ENCODE peak calls at places on chromosomes 12 and 14, in eight cellular contexts. V is amniotic epithelial cell, U is epithelial cell of prostate, L is HCT116, Z is lower leg skin, X is AG08396, R is activated T-cell treated with anti-CD3 and anti-CD28 coated beads for 1 hour, M is GM04504. D is an unnamed sample.

GRCh38 chr12:70258605-70259403 is 15.6 kb downstream of the CNOT2 start:
- DNase-seq in V (no peak), U (no peak), L (no peak), Z (no peak), X (no peak), R (no peak), M (no peak), D (no peak)

GRCh38 chr12:93192878-93193277 is 184.8 kb upstream of the NUDT4 start:
- DNase-seq in V (no peak), U (no peak), L (no peak), Z (no peak), X (no peak), R (no peak), M (no peak), D (no peak)

GRCh38 chr14:63759454-63759853 is 31.6 kb upstream of the SGPP1 start:
- DNase-seq in V (no peak), U (no peak), L (no peak), Z (no peak), X (peak), R (no peak), M (peak), D (peak)

GRCh38 chr14:24880689-24881088 is 169.3 kb downstream of the STXBP6 start:
- DNase-seq in V (peak), U (no peak), L (no peak), Z (no peak), X (no peak), R (no peak), M (no peak), D (peak)

GRCh38 chr12:32312049-32312670 is 87.2 kb upstream of the FGD4 start:
- DNase-seq in V (peak), U (no peak), L (peak), Z (no peak), X (peak), R (no peak), M (peak), D (peak)

GRCh38 chr12:13152281-13152680 is 44.2 kb upstream of the EMP1 start:
- DNase-seq in V (no peak), U (no peak), L (no peak), Z (no peak), X (no peak), R (no peak), M (no peak), D (peak)

GRCh38 chr12:30908389-30909087 is 18.0 kb upstream of the TSPAN11 start:
- DNase-seq in V (peak), U (no peak), L (no peak), Z (no peak), X (no peak), R (no peak), M (peak), D (peak)

GRCh38 chr14:26281280-26281998 is 316.4 kb downstream of the NOVA1 start:
- DNase-seq in V (peak), U (peak), L (no peak), Z (no peak), X (peak), R (no peak), M (peak), D (peak)

GRCh38 chr14:90274808-90275454 is 18.6 kb downstream of the PSMC1 start:
- DNase-seq in V (peak), U (peak), L (no peak), Z (peak), X (peak), R (no peak), M (no peak), D (peak)

GRCh38 chr14:96479435-96480146 is 22.6 kb upstream of the PAPOLA start:
- DNase-seq in V (no peak), U (no peak), L (no peak), Z (no peak), X (no peak), R (no peak), M (no peak), D (no peak)

GRCh38 chr14:94853920-94854319 is 84.0 kb upstream of the GSC start:
- DNase-seq in V (no peak), U (no peak), L (no peak), Z (no peak), X (no peak), R (no peak), M (no peak), D (no peak)

GRCh38 chr12:22334696-22335290 is at the start of gene ST8SIA1:
- DNase-seq in V (no peak), U (no peak), L (no peak), Z (peak), X (peak), R (peak), M (no peak), D (peak)

GRCh38 chr14:68913516-68913915 is 65.6 kb downstream of the ACTN1 start:
- DNase-seq in V (no peak), U (no peak), L (no peak), Z (no peak), X (no peak), R (no peak), M (no peak), D (no peak)

GRCh38 chr14:74879427-74880180 is 2.1 kb upstream of the DLST start:
- DNase-seq in V (peak), U (no peak), L (no peak), Z (no peak), X (no peak), R (no peak), M (no peak), D (no peak)

GRCh38 chr12:115163710-115164109 is 479.7 kb upstream of the TBX3 start:
- DNase-seq in V (no peak), U (no peak), L (no peak), Z (no peak), X (no peak), R (no peak), M (no peak), D (no peak)

GRCh38 chr14:51873221-51873893 is 12.9 kb downstream of the GNG2 start:
- DNase-seq in V (peak), U (peak), L (peak), Z (no peak), X (peak), R (no peak), M (peak), D (peak)

GRCh38 chr14:32330356-32331226 is 1.5 kb downstream of the AKAP6 start:
- DNase-seq in V (no peak), U (no peak), L (no peak), Z (no peak), X (no peak), R (no peak), M (no peak), D (no peak)

GRCh38 chr12:128938886-128939285 is 85.6 kb downstream of the GLT1D1 start:
- DNase-seq in V (no peak), U (no peak), L (no peak), Z (peak), X (no peak), R (no peak), M (no peak), D (no peak)

GRCh38 chr12:51368640-51369517 is 22.3 kb downstream of the GALNT6 start:
- DNase-seq in V (peak), U (no peak), L (no peak), Z (peak), X (no peak), R (peak), M (no peak), D (no peak)

GRCh38 chr12:15646586-15646985 is 142.6 kb downstream of the EPS8 start:
- DNase-seq in V (no peak), U (no peak), L (no peak), Z (no peak), X (no peak), R (no peak), M (no peak), D (no peak)

GRCh38 chr12:18414671-18415070 is 153.4 kb downstream of the PIK3C2G start:
- DNase-seq in V (no peak), U (peak), L (no peak), Z (no peak), X (no peak), R (no peak), M (no peak), D (no peak)

GRCh38 chr12:107840186-107840585 is 65.7 kb downstream of the ASCL4 start:
- DNase-seq in V (no peak), U (no peak), L (no peak), Z (no peak), X (no peak), R (no peak), M (no peak), D (no peak)

GRCh38 chr12:124626841-124627502 is 59.6 kb upstream of the NCOR2 start:
- DNase-seq in V (no peak), U (no peak), L (no peak), Z (no peak), X (peak), R (no peak), M (peak), D (peak)

GRCh38 chr12:99339663-99340062 is 307.9 kb upstream of the GARIN6 start:
- DNase-seq in V (no peak), U (no peak), L (no peak), Z (no peak), X (no peak), R (no peak), M (no peak), D (no peak)

GRCh38 chr12:115223322-115223721 is 539.3 kb upstream of the TBX3 start:
- DNase-seq in V (peak), U (peak), L (no peak), Z (no peak), X (peak), R (no peak), M (peak), D (no peak)

GRCh38 chr14:32908487-32909084 is 30.1 kb upstream of the NPAS3 start:
- DNase-seq in V (no peak), U (no peak), L (no peak), Z (no peak), X (no peak), R (no peak), M (no peak), D (no peak)

GRCh38 chr12:68410018-68410650 is 78.0 kb upstream of the MDM1 start:
- DNase-seq in V (no peak), U (no peak), L (no peak), Z (no peak), X (no peak), R (no peak), M (no peak), D (no peak)

GRCh38 chr14:71317385-71318096 is 410.3 kb downstream of the PCNX1 start:
- DNase-seq in V (no peak), U (no peak), L (no peak), Z (no peak), X (no peak), R (no peak), M (no peak), D (no peak)

GRCh38 chr14:70660967-70661871 is 19.5 kb downstream of the TTC9 start:
- DNase-seq in V (no peak), U (no peak), L (no peak), Z (no peak), X (no peak), R (peak), M (no peak), D (no peak)

GRCh38 chr14:99729991-99730875 is 46.1 kb downstream of the CYP46A1 start:
- DNase-seq in V (no peak), U (no peak), L (no peak), Z (peak), X (peak), R (peak), M (no peak), D (peak)

GRCh38 chr12:117491711-117492110 is 130.3 kb upstream of the NOS1 start:
- DNase-seq in V (no peak), U (no peak), L (no peak), Z (no peak), X (no peak), R (no peak), M (no peak), D (no peak)

GRCh38 chr14:102620413-102620812 is 28.0 kb downstream of the RCOR1 start:
- DNase-seq in V (peak), U (no peak), L (no peak), Z (peak), X (no peak), R (no peak), M (no peak), D (no peak)

GRCh38 chr12:77572371-77572770 is 258.3 kb upstream of the NAV3 start:
- DNase-seq in V (no peak), U (no peak), L (no peak), Z (no peak), X (no peak), R (no peak), M (no peak), D (no peak)

GRCh38 chr12:133106253-133106652 is 23.8 kb downstream of the ZNF891 start:
- DNase-seq in V (peak), U (no peak), L (no peak), Z (no peak), X (no peak), R (no peak), M (no peak), D (no peak)

GRCh38 chr12:10227648-10228047 is 15.0 kb downstream of the GABARAPL1 start:
- DNase-seq in V (no peak), U (no peak), L (no peak), Z (no peak), X (no peak), R (no peak), M (no peak), D (no peak)